ENCODE peak calls at places on chromosomes 1 and 21, in four cellular contexts. One of them, this sample, is unnamed.

GRCh38 chr1:38029725-38030511 is 16.7 kb downstream of the POU3F1 start:
- DNase-seq in WTC11: no peak
- DNase-seq in K562: peak
- DNase-seq in HepG2: no peak
- DNase-seq in this sample: no peak

GRCh38 chr1:63575340-63575826 is 17.8 kb upstream of the PGM1 start:
- DNase-seq in WTC11: no peak
- DNase-seq in K562: peak
- DNase-seq in HepG2: no peak
- DNase-seq in this sample: peak

GRCh38 chr1:242839101-242839500 is 314.6 kb upstream of the PLD5 start:
- DNase-seq in HepG2: no peak
- DNase-seq in WTC11: no peak
- DNase-seq in K562: no peak
- DNase-seq in this sample: no peak

GRCh38 chr1:48661726-48662483 is 114.8 kb downstream of the BEND5 start:
- DNase-seq in HepG2: no peak
- DNase-seq in K562: no peak
- DNase-seq in WTC11: no peak
- DNase-seq in this sample: no peak

GRCh38 chr1:78145105-78145580 is 99.4 kb downstream of the GIPC2 start:
- DNase-seq in HepG2: peak
- DNase-seq in K562: peak
- DNase-seq in WTC11: peak
- DNase-seq in this sample: peak

GRCh38 chr1:47554901-47555300 is 117.1 kb downstream of the FOXD2 start:
- DNase-seq in HepG2: no peak
- DNase-seq in K562: no peak
- DNase-seq in WTC11: no peak
- DNase-seq in this sample: no peak

GRCh38 chr1:236280438-236281285 is 1.1 kb downstream of the ERO1B start:
- DNase-seq in K562: peak
- DNase-seq in HepG2: no peak
- DNase-seq in WTC11: no peak
- DNase-seq in this sample: no peak

GRCh38 chr1:18732686-18733085 is 102.0 kb downstream of the PAX7 start:
- DNase-seq in K562: no peak
- DNase-seq in HepG2: no peak
- DNase-seq in WTC11: no peak
- DNase-seq in this sample: no peak

GRCh38 chr1:111406325-111406768 is 21.2 kb downstream of the OVGP1 start:
- DNase-seq in WTC11: no peak
- DNase-seq in HepG2: no peak
- DNase-seq in K562: no peak
- DNase-seq in this sample: no peak

GRCh38 chr1:84598418-84598817 is 24.2 kb upstream of the CTBS start:
- DNase-seq in HepG2: no peak
- DNase-seq in WTC11: no peak
- DNase-seq in K562: no peak
- DNase-seq in this sample: no peak

GRCh38 chr21:39064325-39065012 is 118.8 kb downstream of the PSMG1 start:
- DNase-seq in HepG2: no peak
- DNase-seq in WTC11: no peak
- DNase-seq in K562: no peak
- DNase-seq in this sample: no peak

GRCh38 chr21:39063517-39063916 is 119.7 kb downstream of the PSMG1 start:
- DNase-seq in HepG2: no peak
- DNase-seq in K562: no peak
- DNase-seq in WTC11: no peak
- DNase-seq in this sample: no peak

GRCh38 chr21:39065912-39066311 is 117.3 kb downstream of the PSMG1 start:
- DNase-seq in HepG2: no peak
- DNase-seq in WTC11: no peak
- DNase-seq in K562: no peak
- DNase-seq in this sample: no peak

GRCh38 chr21:39071623-39072214 is 111.5 kb downstream of the PSMG1 start:
- DNase-seq in WTC11: no peak
- DNase-seq in K562: no peak
- DNase-seq in HepG2: peak
- DNase-seq in this sample: no peak

DNA sequence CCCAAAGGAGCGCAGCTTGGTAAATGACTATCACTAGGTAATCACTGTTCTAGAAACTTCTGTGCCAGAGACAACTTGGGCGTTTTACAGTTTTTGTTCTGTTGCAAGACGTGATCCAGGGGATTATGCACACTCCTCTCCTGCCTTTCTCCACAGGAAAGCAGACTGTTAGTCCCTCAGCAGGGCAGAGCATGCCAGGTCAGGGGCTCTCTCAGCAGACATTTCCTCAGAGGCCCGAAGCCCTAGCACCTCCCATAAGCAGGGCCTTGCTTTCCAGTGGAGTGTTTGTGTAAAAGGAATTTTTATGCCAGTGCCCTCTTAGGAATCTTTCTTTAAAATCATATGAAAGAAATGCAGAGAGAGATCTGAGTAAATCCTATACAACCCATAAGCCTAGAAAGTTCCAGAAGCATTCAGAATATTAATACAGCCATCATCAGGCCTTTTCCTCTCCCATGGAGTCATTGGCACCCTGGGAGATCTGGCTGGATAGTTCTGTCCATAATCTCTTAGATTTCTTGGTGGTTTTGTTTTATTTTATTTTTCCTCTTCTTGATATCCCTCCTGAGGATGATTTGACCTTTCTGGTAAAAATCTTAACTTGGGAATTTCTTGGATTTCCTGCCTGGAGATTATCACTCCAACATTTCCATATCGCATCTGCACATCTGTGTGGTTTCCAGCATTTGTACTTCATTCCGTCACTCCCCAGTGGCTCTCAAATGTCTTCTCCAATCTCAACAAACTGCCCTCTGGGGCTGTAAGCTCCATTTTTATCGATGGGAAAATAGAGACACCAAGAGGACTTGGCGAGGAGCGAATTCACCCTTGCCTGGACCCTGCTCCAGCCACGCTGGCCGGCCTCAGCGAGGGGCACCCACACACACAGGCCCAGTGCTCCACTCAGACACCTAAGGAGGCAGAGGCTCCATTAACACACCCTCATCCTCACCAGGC is 116.1 kb downstream of the PSMG1 start:
- DNase-seq in HepG2: no peak
- DNase-seq in K562: no peak
- DNase-seq in WTC11: no peak
- DNase-seq in this sample: no peak
- TF ChIP-seq HMGXB4 in HepG2: no peak
- TF ChIP-seq HMGXB4 in K562: no peak
- TF ChIP-seq HMGXB4 in WTC11: no peak
- TF ChIP-seq HMGXB4 in this sample: no peak

GRCh38 chr21:34910396-34910795 is 138.7 kb downstream of the RUNX1 start:
- DNase-seq in WTC11: no peak
- DNase-seq in K562: no peak
- DNase-seq in HepG2: peak
- DNase-seq in this sample: no peak
- TF ChIP-seq HMGXB4 in WTC11: no peak
- TF ChIP-seq HMGXB4 in K562: no peak
- TF ChIP-seq HMGXB4 in HepG2: no peak
- TF ChIP-seq HMGXB4 in this sample: no peak

GRCh38 chr1:216807696-216808095 is 84.5 kb upstream of the ESRRG start:
- DNase-seq in WTC11: no peak
- DNase-seq in HepG2: no peak
- DNase-seq in K562: no peak
- DNase-seq in this sample: no peak
- TF ChIP-seq HMGXB4 in WTC11: no peak
- TF ChIP-seq HMGXB4 in HepG2: no peak
- TF ChIP-seq HMGXB4 in K562: no peak
- TF ChIP-seq HMGXB4 in this sample: no peak

DNA sequence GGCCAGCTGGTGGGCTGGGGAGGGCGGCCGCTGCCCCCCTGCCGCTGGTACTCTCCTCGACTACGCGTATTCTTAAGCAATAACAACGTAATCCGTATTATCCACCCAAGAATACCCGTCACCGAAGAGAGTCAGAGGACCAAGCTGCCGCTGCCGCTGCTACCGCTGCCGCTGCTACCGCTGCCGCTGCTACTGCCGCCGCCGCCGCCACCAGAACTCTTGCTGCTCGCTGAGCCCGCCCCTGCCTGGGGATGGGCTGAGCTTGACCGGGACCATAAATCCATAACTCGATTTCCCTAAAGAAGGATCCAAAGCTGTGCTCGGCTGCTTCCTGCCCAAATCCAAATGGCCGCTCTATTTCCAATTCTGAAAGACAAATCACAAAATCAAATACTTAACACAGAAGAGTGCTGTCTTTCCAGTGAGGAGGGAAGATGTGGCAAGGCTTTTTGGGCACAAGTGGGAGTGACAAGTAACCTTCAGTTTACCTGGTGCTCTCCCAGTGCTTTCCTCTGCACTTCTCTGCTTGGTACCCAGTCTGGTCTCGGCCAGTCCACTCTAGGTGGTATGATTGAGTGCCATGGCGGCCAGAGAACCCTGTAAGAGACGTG is 125.3 kb upstream of the DPYD start:
- DNase-seq in HepG2: no peak
- DNase-seq in WTC11: peak
- DNase-seq in K562: no peak
- DNase-seq in this sample: peak
- TF ChIP-seq HMGXB4 in HepG2: no peak
- TF ChIP-seq HMGXB4 in WTC11: no peak
- TF ChIP-seq HMGXB4 in K562: no peak
- TF ChIP-seq HMGXB4 in this sample: no peak

DNA sequence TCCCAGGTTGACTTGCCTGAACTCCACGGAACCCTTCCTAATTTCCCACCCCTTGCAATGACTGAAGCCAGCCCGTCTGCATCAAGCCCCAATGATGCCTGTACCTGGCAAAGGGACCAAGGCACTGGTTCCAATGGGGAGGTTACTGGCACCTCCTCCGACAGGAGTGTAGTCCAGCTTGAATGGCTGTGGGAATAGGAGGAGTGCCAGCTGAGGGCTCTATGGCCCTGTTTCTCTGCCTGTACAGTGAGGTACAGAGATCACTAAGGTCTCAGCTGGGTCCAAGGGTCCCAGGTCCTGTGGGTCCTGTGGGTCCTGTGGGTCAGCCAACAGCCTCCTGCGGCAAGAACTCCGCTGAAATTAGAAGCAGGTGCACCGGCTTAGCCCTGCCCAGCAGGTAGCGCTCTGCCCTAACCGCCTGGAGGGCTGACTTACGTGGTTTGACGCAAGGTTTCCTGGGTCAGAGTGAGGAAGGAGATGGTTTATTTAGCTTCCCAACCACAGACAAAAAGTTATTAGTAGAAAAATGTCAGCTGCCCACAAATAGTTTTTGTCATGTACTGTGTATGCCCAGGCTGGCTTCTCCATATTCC is 9.9 kb upstream of the SPRR4 start:
- DNase-seq in WTC11: peak
- DNase-seq in K562: peak
- DNase-seq in HepG2: no peak
- DNase-seq in this sample: no peak
- TF ChIP-seq HMGXB4 in WTC11: no peak
- TF ChIP-seq HMGXB4 in K562: no peak
- TF ChIP-seq HMGXB4 in HepG2: no peak
- TF ChIP-seq HMGXB4 in this sample: no peak

This sample was measured in A549.